ENCODE peak calls at places on chromosomes 5 and 9, in four cellular contexts. K is HTR-8/SVneo; F is GM12892; G is activated CD8-positive, alpha-beta memory T cell treated with anti-CD3 and anti-CD28 coated beads for 24 hours. O is an unnamed sample.

GRCh38 chr5:164747371-164747770 is 1242.0 kb downstream of the MAT2B start:
- DNase-seq in K (no peak), F (no peak), G (no peak), O (no peak)

GRCh38 chr9:136140966-136141365 is 22.3 kb upstream of the TMEM250 start:
- DNase-seq in G (no peak), K (no peak), F (no peak), O (no peak)

GRCh38 chr5:32331217-32331926 is 18.6 kb upstream of the MTMR12 start:
- DNase-seq in K (no peak), F (no peak), G (no peak), O (no peak)

GRCh38 chr9:38171538-38171884 is 102.5 kb upstream of the SHB start:
- DNase-seq in G (no peak), F (no peak), K (no peak), O (no peak)

GRCh38 chr9:82091610-82092009 is 103.0 kb downstream of the SPATA31D1 start:
- DNase-seq in G (no peak), F (no peak), K (no peak), O (no peak)

GRCh38 chr9:72921888-72922654 is 30.8 kb downstream of the ALDH1A1 start:
- DNase-seq in F (no peak), K (no peak), G (no peak), O (no peak)

GRCh38 chr9:90803860-90804593 is 2.4 kb downstream of the SYK start:
- DNase-seq in K (no peak), G (no peak), F (no peak), O (no peak)

GRCh38 chr5:81787843-81788242 is 36.9 kb upstream of the SSBP2 start:
- DNase-seq in K (no peak), G (no peak), F (no peak), O (no peak)

GRCh38 chr9:33044677-33045282 is 19.7 kb downstream of the DNAJA1 start:
- DNase-seq in K (no peak), G (no peak), F (no peak), O (peak)

GRCh38 chr9:134895103-134895502 is 14.5 kb downstream of the FCN2 start:
- DNase-seq in K (no peak), F (no peak), G (peak), O (no peak)

GRCh38 chr5:107631805-107632362 is 38.9 kb downstream of the EFNA5 start:
- DNase-seq in F (no peak), K (no peak), G (no peak), O (no peak)

GRCh38 chr5:66653380-66653779 is 57.2 kb downstream of the MAST4 start:
- DNase-seq in K (no peak), G (no peak), F (no peak), O (no peak)

GRCh38 chr9:70389642-70390266 is 24.7 kb downstream of the KLF9 start:
- DNase-seq in K (no peak), F (no peak), G (no peak), O (no peak)

GRCh38 chr9:133794006-133794760 is 56.0 kb upstream of the SARDH start:
- DNase-seq in F (no peak), G (no peak), K (no peak), O (no peak)

GRCh38 chr5:132335402-132335801 is 34.1 kb upstream of the SLC22A5 start:
- DNase-seq in G (no peak), F (no peak), K (no peak), O (no peak)

GRCh38 chr9:118693645-118694044 is 675.6 kb downstream of the BRINP1 start:
- DNase-seq in G (no peak), K (no peak), F (no peak), O (peak)

GRCh38 chr5:41875121-41875520 is 4.9 kb upstream of the OXCT1 start:
- DNase-seq in K (no peak), G (no peak), F (no peak), O (no peak)

GRCh38 chr5:133245191-133246052 is 193.6 kb downstream of the HSPA4 start:
- DNase-seq in G (no peak), K (peak), F (no peak), O (peak)

GRCh38 chr5:76789991-76790571 is 28.7 kb upstream of the F2RL1 start:
- DNase-seq in G (no peak), F (no peak), K (no peak), O (no peak)

GRCh38 chr5:176573564-176574296 is 24.6 kb downstream of the CDHR2 start:
- DNase-seq in G (peak), F (peak), K (peak), O (peak)

GRCh38 chr5:54709096-54709495 is 191.5 kb downstream of the SNX18 start:
- DNase-seq in K (no peak), G (no peak), F (no peak), O (no peak)

GRCh38 chr9:89419978-89420394 is 77.9 kb downstream of the SEMA4D start:
- DNase-seq in K (no peak), F (no peak), G (peak), O (no peak)

GRCh38 chr9:84846501-84847323 is 177.2 kb downstream of the NTRK2 start:
- DNase-seq in F (no peak), G (no peak), K (no peak), O (peak)

GRCh38 chr5:176675676-176676360 is 28.5 kb downstream of the TSPAN17 start:
- DNase-seq in F (no peak), K (peak), G (no peak), O (peak)

GRCh38 chr9:98686961-98687855 is 21.5 kb downstream of the GABBR2 start:
- DNase-seq in F (no peak), G (no peak), K (no peak), O (no peak)

GRCh38 chr9:107269681-107270080 is 13.4 kb upstream of the RAD23B start:
- DNase-seq in K (no peak), F (no peak), G (no peak), O (no peak)

GRCh38 chr5:154611341-154611767 is 133.3 kb upstream of the HAND1 start:
- DNase-seq in G (no peak), K (no peak), F (no peak), O (no peak)

GRCh38 chr5:150021491-150022162 is 21.1 kb downstream of the HMGXB3 start:
- DNase-seq in G (no peak), F (no peak), K (no peak), O (peak)

GRCh38 chr5:74122979-74123575 is 497.1 kb downstream of the ARHGEF28 start:
- DNase-seq in G (no peak), K (no peak), F (no peak), O (no peak)

GRCh38 chr5:81852277-81853004 is 101.5 kb upstream of the SSBP2 start:
- DNase-seq in K (no peak), F (peak), G (peak), O (no peak)

GRCh38 chr9:85536514-85536913 is 205.2 kb downstream of the AGTPBP1 start:
- DNase-seq in K (no peak), F (no peak), G (no peak), O (no peak)

GRCh38 chr9:99889120-99889519 is 17.3 kb upstream of the STX17 start:
- DNase-seq in K (no peak), F (no peak), G (no peak), O (no peak)

GRCh38 chr9:8855046-8855445 is 1055.5 kb upstream of the DMAC1 start:
- DNase-seq in F (no peak), G (no peak), K (no peak), O (peak)

GRCh38 chr9:130720762-130721161 is 27.2 kb downstream of the EXOSC2 start:
- DNase-seq in K (no peak), F (no peak), G (no peak), O (no peak)

GRCh38 chr9:93646640-93647178 is 70.3 kb downstream of the PHF2 start:
- DNase-seq in G (peak), K (no peak), F (no peak), O (no peak)

O was measured in Caki2.